ENCODE peak calls at places on chromosomes 1 and 21, in four cellular contexts. E, A, O and M are unnamed samples.
A peak's percentile ranks its signal among the peaks of the same experiment; 100 is the strongest.

GRCh38 chr1:177848577-177848976 is 121.3 kb downstream of the SEC16B start:
- DNase-seq in E (no peak), O (no peak), A (no peak), M (peak; percentile 40)

GRCh38 chr1:193486671-193487229 is 300.3 kb upstream of the B3GALT2 start:
- DNase-seq in A (peak; percentile 30), O (no peak), E (no peak), M (no peak)

GRCh38 chr1:24705260-24706073 is 39.8 kb upstream of the CLIC4 start:
- DNase-seq in O (peak; percentile 84), A (no peak), E (peak; percentile 82), M (peak; percentile 84)

GRCh38 chr1:44664730-44665370 is 9.4 kb downstream of the TMEM53 start:
- DNase-seq in E (no peak), O (peak; percentile 20), A (no peak), M (no peak)

GRCh38 chr1:229570891-229571516 is 12.5 kb upstream of the ABCB10 start:
- DNase-seq in E (no peak), O (no peak), A (no peak), M (no peak)

GRCh38 chr1:58067082-58067481 is 479.4 kb downstream of the OMA1 start:
- DNase-seq in E (no peak), A (no peak), O (no peak), M (no peak)

GRCh38 chr1:220113136-220113695 is 19.3 kb downstream of the IARS2 start:
- DNase-seq in A (peak; percentile 54), E (no peak), O (no peak), M (no peak)

GRCh38 chr1:107776898-107777663 is 187.9 kb downstream of the VAV3 start:
- DNase-seq in O (no peak), E (no peak), A (peak; percentile 88), M (no peak)

GRCh38 chr1:29465755-29466154 is 229.4 kb downstream of the PTPRU start:
- DNase-seq in O (no peak), E (no peak), A (peak; percentile 10), M (no peak)

GRCh38 chr1:239858058-239858457 is 233.6 kb upstream of the FMN2 start:
- DNase-seq in O (no peak), A (no peak), E (no peak), M (no peak)

GRCh38 chr1:169538998-169539871 is 47.0 kb downstream of the F5 start:
- DNase-seq in A (no peak), E (no peak), O (no peak), M (peak; percentile 62)

GRCh38 chr1:183543619-183544204 is 46.5 kb downstream of the NCF2 start:
- DNase-seq in O (no peak), E (no peak), A (peak; percentile 67), M (no peak)

GRCh38 chr1:57137980-57138379 is 172.2 kb upstream of the C8B start:
- DNase-seq in A (peak; percentile 47), O (no peak), E (no peak), M (no peak)

GRCh38 chr1:2174348-2175054 is 20.1 kb downstream of the FAAP20 start:
- DNase-seq in E (peak; percentile 89), A (peak; percentile 26), O (peak; percentile 80), M (no peak)

GRCh38 chr1:185207980-185208602 is 51.1 kb downstream of the SWT1 start:
- DNase-seq in O (no peak), E (no peak), A (no peak), M (no peak)

GRCh38 chr1:25641931-25642611 is 25.5 kb downstream of the MAN1C1 start:
- DNase-seq in O (no peak), A (no peak), E (no peak), M (no peak)

GRCh38 chr1:202871367-202871766 is 17.6 kb downstream of the RABIF start:
- DNase-seq in O (no peak), E (no peak), A (no peak), M (no peak)

DNA sequence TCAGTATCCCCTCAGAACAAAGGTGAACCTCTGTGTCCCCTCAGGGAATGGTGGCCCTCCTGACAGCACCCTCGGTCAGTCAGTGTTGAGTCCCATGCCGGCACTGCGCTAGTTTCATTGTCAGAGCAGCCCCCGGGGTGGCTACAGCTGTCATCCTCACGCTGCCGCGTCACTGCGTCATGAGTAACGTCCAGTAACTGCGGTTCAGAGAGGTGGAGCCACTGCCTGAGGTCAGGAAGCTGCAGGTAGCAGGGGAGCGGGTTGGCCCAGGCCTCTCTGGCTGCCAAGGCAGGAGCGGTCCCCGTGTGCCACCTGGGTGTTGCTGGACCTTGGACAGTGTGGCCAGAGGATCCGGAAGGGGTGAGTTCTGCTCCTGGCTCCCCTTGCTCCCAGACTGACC is 20.2 kb upstream of the WNT4 start:
- DNase-seq in E (peak; percentile 72), A (no peak), O (no peak), M (no peak)
- H3K27ac ChIP-seq in E (no peak overlapping the region), A (no peak overlapping the region), O (no peak overlapping the region), M (no peak overlapping the region)

DNA sequence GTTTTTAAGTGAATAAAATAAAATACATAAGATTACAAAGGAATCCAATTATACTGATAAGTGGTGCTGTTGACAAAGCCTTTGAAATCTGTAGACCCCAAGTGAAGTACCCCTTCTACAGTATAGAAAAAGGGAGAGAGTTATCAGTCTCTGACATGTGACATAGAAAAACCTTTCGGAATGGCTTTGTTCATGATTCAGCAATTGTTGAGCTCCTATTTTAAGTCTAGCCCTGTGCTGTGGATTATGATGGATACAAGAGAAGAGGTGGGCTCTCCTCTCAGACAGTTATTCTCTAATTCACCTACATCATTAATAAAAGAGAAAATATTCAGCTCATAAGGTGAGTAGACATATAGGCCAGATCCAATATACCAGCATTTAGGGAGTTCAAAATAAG is 53.3 kb upstream of the ITPKB start:
- DNase-seq in A (no peak), O (no peak), E (no peak), M (no peak)
- H3K27ac ChIP-seq in A (no peak overlapping the region), O (no peak overlapping the region), E (no peak overlapping the region), M (no peak overlapping the region)

GRCh38 chr21:41216486-41216885 is 48.5 kb downstream of the BACE2 start:
- DNase-seq in E (no peak), A (no peak), O (no peak), M (no peak)

GRCh38 chr21:41215856-41216408 is 48.0 kb downstream of the BACE2 start:
- DNase-seq in O (no peak), A (no peak), E (no peak), M (no peak)

GRCh38 chr21:41219498-41220207 is 51.7 kb downstream of the BACE2 start:
- DNase-seq in E (no peak), O (no peak), A (no peak), M (no peak)

GRCh38 chr21:41220208-41220733 is 52.3 kb downstream of the BACE2 start:
- DNase-seq in E (no peak), O (no peak), A (no peak), M (no peak)

GRCh38 chr21:41217656-41218380 is 49.9 kb downstream of the BACE2 start:
- DNase-seq in O (no peak), A (no peak), E (no peak), M (no peak)
- H3K27ac ChIP-seq in O (no peak overlapping the region), A (no peak overlapping the region), E (no peak overlapping the region), M (no peak overlapping the region)

DNA sequence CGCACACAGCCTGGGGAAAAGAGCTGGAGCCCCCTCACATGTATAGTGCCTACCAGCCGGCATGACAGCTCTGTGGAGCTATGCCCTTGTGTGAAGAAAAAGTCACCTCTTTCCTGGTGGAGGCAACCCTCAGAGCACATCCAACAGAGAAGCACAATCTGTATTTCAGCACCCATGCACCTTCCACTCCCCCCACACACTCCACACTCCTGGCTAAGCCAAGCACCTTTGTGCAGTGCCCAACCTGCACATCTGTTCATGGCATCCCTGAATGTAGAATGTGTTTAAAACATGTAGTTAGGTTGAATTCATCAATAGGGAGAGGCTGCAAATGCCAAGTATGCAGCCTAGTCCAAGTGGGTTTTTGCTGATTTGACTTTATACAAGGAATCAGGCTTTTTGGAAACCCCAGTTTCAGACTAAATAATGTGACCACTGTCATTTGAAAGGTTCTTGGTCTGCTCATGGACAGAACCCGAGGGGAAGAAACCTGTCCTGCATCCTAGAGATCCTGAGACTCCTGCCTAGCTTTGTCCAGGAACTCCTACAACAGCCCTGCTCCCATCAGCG is 197.1 kb downstream of the TOMM20 start:
- DNase-seq in A (no peak), E (no peak), O (no peak), M (no peak)
- H3K27ac ChIP-seq in A (no peak overlapping the region), E (no peak overlapping the region), O (no peak overlapping the region), M (no peak overlapping the region)

GRCh38 chr1:230691615-230692014 is 22.3 kb downstream of the AGT start:
- DNase-seq in E (no peak), A (no peak), O (no peak), M (no peak)
- H3K27ac ChIP-seq in E (no peak overlapping the region), A (no peak overlapping the region), O (no peak overlapping the region), M (no peak overlapping the region)

GRCh38 chr1:111424281-111424680 is 3.3 kb downstream of the OVGP1 start:
- DNase-seq in A (no peak), O (no peak), E (no peak), M (no peak)
- H3K27ac ChIP-seq in A (no peak overlapping the region), O (no peak overlapping the region), E (no peak overlapping the region), M (no peak overlapping the region)